ENCODE peak calls at places on chromosomes 2 and 18, in seven cellular contexts. C, V, F, N, L, O and H are unnamed samples.

GRCh38 chr2:23381084-23381483 is 3.9 kb upstream of the KLHL29 start:
- DNase-seq in F (peak; percentile 77), L (no peak), N (no peak), O (no peak), V (peak; percentile 79), C (no peak), H (no peak)

GRCh38 chr2:157692768-157693167 is 64.1 kb upstream of the ACVR1C start:
- DNase-seq in C (no peak), O (no peak), L (no peak), N (no peak), F (peak; percentile 97), V (no peak), H (no peak)

GRCh38 chr2:19667085-19667484 is 234.7 kb downstream of the TTC32 start:
- DNase-seq in F (peak; percentile 59), O (no peak), C (no peak), N (no peak), V (peak; percentile 64), L (no peak), H (no peak)

GRCh38 chr2:238567067-238567855 is 140.5 kb downstream of the ASB1 start:
- DNase-seq in L (no peak), N (no peak), V (no peak), F (no peak), C (no peak), O (no peak), H (no peak)

GRCh38 chr2:238401539-238401938 is 25.2 kb upstream of the ASB1 start:
- DNase-seq in O (no peak), N (no peak), F (no peak), L (no peak), V (no peak), C (no peak), H (no peak)

GRCh38 chr2:240643093-240643810 is 18.0 kb downstream of the GPR35 start:
- DNase-seq in O (peak; percentile 23), L (no peak), C (no peak), N (no peak), V (no peak), F (no peak), H (no peak)

GRCh38 chr2:106195996-106196395 is 1.9 kb upstream of the UXS1 start:
- DNase-seq in C (no peak), V (no peak), O (no peak), F (no peak), N (no peak), L (no peak), H (no peak)

GRCh38 chr18:23138470-23138869 is 3.2 kb downstream of the CABLES1 start:
- DNase-seq in O (no peak), F (no peak), V (no peak), N (no peak), C (no peak), L (no peak), H (no peak)

GRCh38 chr2:127193948-127194267 is 26.2 kb downstream of the CYP27C1 start:
- DNase-seq in C (no peak), F (peak; percentile 68), L (no peak), V (no peak), N (no peak), O (no peak), H (no peak)

GRCh38 chr2:108621087-108621559 is 86.9 kb downstream of the LIMS1 start:
- DNase-seq in C (no peak), F (peak; percentile 46), N (peak; percentile 62), O (no peak), L (peak; percentile 17), V (peak; percentile 56), H (no peak)

GRCh38 chr18:14945984-14946383 is 198.0 kb downstream of the ANKRD30B start:
- DNase-seq in C (peak; percentile 33), O (no peak), L (no peak), F (no peak), N (no peak), V (no peak), H (no peak)
- TF ChIP-seq CTCF in C (no peak), O (no peak), L (no peak), F (no peak), N (no peak), V (no peak), H (no peak)

GRCh38 chr2:237312021-237312755 is 101.8 kb downstream of the COL6A3 start:
- DNase-seq in V (no peak), N (no peak), F (no peak), C (no peak), O (no peak), L (no peak), H (no peak)
- TF ChIP-seq CTCF in V (no peak), N (no peak), F (no peak), C (no peak), O (no peak), L (no peak), H (no peak)

GRCh38 chr2:18122544-18123210 is 244.2 kb downstream of the KCNS3 start:
- DNase-seq in F (no peak), C (no peak), L (no peak), O (no peak), N (no peak), V (no peak), H (no peak)

GRCh38 chr2:18118703-18119102 is 240.2 kb downstream of the KCNS3 start:
- DNase-seq in L (no peak), C (no peak), O (no peak), N (no peak), V (no peak), F (peak; percentile 36), H (no peak)

GRCh38 chr2:18119883-18120282 is 241.4 kb downstream of the KCNS3 start:
- DNase-seq in L (no peak), F (peak; percentile 65), O (no peak), V (no peak), C (no peak), N (no peak), H (no peak)

GRCh38 chr2:18123211-18123570 is 244.7 kb downstream of the KCNS3 start:
- DNase-seq in F (no peak), C (no peak), O (no peak), V (no peak), L (no peak), N (no peak), H (no peak)

DNA sequence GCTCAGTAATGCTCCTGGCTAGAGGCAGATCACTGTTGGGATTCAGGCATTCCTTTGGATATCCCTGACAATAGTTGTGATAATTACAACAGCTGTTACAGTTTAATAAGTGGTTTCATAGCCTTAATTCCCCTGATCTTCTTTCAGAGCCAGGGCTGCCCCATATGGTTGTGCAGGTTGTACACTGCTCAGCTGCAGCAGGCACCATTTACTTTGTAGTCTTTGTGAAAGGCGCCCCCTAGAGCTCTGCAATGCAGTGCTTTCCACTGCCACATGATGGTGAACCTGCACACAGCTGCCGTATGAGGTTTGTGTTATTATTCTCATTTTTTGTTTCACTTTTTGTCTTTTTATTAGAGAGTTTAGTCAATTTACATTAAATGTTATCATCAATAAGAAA is 239.1 kb downstream of the KCNS3 start:
- DNase-seq in L (peak; percentile 43), V (peak; percentile 43), O (no peak), C (no peak), N (no peak), F (peak; percentile 41), H (no peak)
- TF ChIP-seq CTCF in L (peak; percentile 61), V (peak; percentile 32), O (no peak), C (no peak), N (no peak), F (peak; percentile 88), H (peak; percentile 58)

GRCh38 chr2:129024796-129025195 is 706.1 kb upstream of the HS6ST1 start:
- DNase-seq in F (no peak), C (no peak), O (no peak), N (no peak), V (no peak), L (no peak), H (no peak)
- TF ChIP-seq CTCF in F (no peak), C (no peak), O (no peak), N (no peak), V (no peak), L (no peak), H (no peak)

DNA sequence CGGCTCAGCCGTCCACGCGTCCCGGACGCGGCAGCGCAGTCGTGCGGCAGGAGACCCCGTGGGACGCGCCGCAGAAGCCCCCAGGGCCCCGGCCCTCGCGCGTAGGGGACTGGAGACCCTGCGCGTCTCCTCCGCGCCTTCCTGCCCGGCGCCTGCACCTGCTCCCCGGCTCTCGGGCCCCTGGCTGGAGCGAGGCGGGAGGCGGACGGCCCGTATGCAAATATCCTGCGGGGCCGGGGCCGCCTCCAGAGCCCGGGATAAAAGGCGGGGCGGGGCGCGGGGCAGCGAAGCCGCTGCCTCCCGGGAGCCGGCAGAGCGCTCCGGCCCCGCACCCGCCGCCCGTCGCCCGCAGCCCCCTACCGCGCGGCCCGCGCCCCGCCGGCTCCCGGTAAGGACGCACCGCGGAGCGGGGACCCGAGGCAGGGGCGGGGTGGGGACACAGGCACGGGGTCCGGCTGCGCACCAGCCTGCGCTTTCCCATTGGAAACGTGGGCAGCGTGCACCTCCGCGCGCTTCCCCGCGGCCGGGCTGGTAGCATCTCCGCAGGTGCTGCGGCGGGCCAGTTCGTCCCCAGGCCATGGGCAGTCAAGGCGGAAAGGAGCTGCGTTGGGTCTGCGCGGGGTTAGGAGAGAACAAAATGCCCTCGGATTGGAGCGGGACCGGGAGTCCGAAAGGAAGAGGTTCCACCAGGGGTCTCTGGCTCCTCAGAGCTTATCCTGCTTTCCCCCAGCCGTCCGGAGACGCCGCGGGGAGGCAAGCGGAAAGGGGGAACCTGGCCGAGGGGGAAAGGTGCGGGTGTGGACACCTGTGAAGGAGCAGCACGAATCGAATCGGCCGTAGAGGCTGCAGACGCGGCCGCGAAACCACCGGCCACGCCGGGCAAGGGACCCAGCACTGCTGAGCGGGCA is at the start of gene ATP6V1C2:
- DNase-seq in C (no peak), O (no peak), F (no peak), L (peak; percentile 91), N (no peak), V (no peak), H (peak; percentile 71)
- TF ChIP-seq CTCF in C (no peak), O (no peak), F (no peak), L (no peak), N (no peak), V (no peak), H (no peak)

DNA sequence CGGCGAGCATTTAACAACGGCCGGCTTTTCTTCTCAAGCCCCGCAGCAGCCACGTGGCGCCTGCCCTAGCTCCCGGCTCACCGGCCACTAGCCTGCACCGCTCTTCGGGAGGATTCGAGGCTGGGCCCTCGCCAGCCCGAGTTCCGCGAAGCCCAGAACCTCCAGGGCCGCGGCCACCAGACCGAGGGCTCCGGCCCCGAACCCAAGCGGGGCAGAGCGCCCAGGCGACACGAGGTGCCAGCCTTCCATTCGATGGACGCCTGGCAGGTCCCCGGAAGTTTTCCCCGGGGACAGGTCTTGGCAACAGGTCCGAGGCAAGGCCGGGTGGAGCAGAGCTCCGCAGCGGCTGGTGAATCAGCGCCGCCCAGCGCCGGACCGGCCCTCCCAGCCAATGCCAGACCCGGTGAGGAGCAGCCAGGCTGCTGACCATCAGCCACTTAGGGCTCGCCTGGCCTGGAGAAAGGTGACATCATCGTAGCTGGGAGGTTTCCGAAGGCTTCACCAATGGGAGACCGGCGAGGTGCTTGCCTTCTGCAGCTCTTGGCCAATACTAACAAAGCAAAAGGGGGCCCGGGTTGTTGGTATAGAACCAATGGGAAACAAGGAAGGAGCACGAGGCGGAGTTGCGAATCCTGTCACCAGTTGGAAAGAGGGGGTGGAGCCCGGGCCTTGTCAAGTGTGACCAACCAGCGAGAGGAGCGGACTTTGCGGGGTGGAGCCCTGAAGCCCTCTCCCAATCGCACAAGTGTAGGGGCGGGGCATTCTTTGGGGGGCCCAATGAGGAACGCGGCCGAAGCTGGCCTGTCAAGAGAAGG is 467 bp upstream of the MXD1 start:
- DNase-seq in O (peak; percentile 99), C (peak; percentile 100), L (peak; percentile 100), V (peak; percentile 100), N (peak; percentile 99), F (peak; percentile 100), H (peak; percentile 99)
- TF ChIP-seq CTCF in O (peak; percentile 52), C (no peak), L (peak; percentile 22), V (peak; percentile 42), N (no peak), F (no peak), H (no peak)

GRCh38 chr2:42457011-42457410 is 36.8 kb downstream of the KCNG3 start:
- DNase-seq in O (no peak), N (no peak), V (peak; percentile 22), F (no peak), C (no peak), L (peak; percentile 12), H (no peak)
- TF ChIP-seq CTCF in O (no peak), N (no peak), V (no peak), F (no peak), C (no peak), L (peak; percentile 36), H (peak; percentile 69)